ENCODE peak calls at places on chromosome 18, in eight cellular contexts. O, B, H, L, R, X, V and Z are unnamed samples.

GRCh38 chr18:22422909-22423548 is 5.3 kb upstream of the CTAGE1 start:
- DNase-seq in R (no peak), X (peak; percentile 31), H (no peak), V (no peak), B (no peak), O (no peak), L (no peak), Z (no peak)

GRCh38 chr18:51654441-51655326 is 457.2 kb upstream of the MEX3C start:
- DNase-seq in V (no peak), H (no peak), R (no peak), L (no peak), B (no peak), X (no peak), O (no peak), Z (no peak)

GRCh38 chr18:25350561-25351201 is 1.3 kb downstream of the ZNF521 start:
- DNase-seq in O (no peak), L (peak; percentile 39), R (peak; percentile 78), B (peak; percentile 78), X (peak; percentile 65), H (no peak), V (no peak), Z (peak; percentile 75)

GRCh38 chr18:50751490-50751889 is 68.3 kb downstream of the MRO start:
- DNase-seq in R (no peak), V (no peak), O (no peak), B (no peak), L (no peak), H (no peak), X (no peak), Z (no peak)

GRCh38 chr18:66560092-66560491 is 43.8 kb downstream of the CDH19 start:
- DNase-seq in V (no peak), R (no peak), H (peak; percentile 51), X (no peak), L (no peak), B (no peak), O (no peak), Z (peak; percentile 23)

GRCh38 chr18:41906528-41907256 is 48.3 kb upstream of the PIK3C3 start:
- DNase-seq in O (peak; percentile 33), X (no peak), H (peak; percentile 18), B (no peak), L (no peak), V (peak; percentile 55), R (no peak), Z (peak; percentile 45)

GRCh38 chr18:7941533-7941932 is 374.4 kb downstream of the PTPRM start:
- DNase-seq in V (no peak), B (no peak), L (peak; percentile 68), X (no peak), H (peak; percentile 83), R (no peak), O (no peak), Z (no peak)

GRCh38 chr18:37122877-37123276 is 293.9 kb downstream of the KIAA1328 start:
- DNase-seq in R (no peak), X (no peak), B (no peak), O (no peak), H (no peak), V (no peak), L (no peak), Z (no peak)

DNA sequence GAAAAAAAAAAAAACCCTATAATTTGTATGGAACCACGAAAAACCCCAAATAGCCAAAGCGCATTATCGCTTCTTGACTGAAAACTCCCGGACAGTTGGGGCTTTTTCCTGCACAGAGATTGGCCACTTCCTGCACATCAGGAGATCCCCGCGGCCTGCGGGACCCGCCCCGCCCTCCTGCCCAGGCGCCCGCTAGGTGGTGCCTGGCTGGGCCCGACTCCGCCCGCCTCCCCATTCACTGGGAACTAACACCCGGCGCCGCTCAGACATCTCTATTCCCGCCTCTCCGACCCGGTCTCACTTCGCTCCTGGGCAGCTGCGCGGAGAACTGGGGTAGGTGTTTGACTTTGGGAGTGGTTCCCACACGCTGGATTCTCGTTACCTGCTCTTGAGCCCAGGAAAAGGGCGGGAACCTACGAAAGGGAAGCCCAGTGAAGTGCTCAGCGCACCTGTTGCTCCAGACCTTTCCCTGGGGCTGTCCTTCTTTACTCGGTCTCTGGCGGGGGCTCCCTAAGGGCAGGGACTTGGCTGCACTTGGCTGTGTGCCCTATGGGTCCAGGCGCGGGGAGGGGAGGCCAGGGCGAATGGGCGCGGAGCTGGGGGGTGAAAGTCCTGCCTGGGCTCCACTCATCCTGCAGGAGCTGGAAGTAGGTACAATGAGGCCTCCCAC is at the start of gene HMSD:
- DNase-seq in R (peak; percentile 88), O (peak; percentile 57), V (peak; percentile 46), X (no peak), B (no peak), L (no peak), H (peak; percentile 40), Z (no peak)
- TF ChIP-seq POLR2A in R (no peak), O (peak; percentile 76), V (no peak), X (no peak), B (no peak), L (no peak), H (no peak), Z (no peak)

DNA sequence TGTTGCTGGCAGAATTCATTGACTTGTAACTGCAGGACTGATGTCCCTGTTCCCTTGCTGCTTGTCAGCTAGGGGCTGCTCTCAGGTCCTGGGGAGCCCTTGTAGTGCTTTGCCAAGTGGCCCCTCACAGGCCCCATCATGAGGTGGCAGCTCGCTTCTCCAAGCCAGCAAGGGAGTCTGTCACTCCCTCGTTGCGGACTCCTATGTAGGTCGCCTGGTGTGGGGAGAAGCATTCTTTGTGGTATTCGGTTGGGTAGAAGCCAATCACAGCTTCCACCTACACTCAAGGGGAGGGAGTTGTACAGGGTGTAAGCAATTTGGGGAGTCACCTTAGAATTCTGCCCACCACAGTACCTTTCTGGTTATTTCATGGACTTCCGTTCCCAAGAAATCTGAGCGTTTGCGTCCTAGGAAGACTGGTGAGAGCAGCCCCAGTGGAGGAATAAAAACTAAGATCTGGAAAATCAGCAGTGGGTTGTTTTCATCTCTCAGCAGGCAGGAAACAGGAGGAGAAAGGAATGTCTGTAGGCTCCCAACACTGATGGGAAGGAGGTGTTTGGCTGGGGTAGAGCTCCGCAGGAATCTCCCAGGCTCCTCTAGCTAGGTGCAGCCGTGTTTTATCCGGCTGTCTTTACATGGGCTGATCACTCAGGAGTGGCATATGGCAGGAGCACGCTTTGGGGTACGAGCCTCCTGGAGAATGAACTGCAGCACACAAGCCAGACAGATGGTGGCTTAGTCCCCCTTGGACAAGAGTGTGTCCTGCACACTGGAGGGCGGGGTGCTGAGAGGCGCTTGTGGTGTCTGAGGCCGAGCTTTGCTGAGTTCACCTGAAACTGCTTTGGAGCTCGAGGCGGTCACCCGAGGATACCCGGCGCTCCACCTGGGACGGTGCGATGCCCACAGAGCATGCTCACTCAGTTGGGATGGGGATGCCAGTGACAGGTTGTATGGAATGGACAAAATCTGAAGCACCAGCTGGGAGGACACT is 58.3 kb downstream of the LDLRAD4 start:
- DNase-seq in B (no peak), V (no peak), L (peak; percentile 59), H (no peak), R (no peak), X (no peak), O (no peak), Z (no peak)
- TF ChIP-seq POLR2A in B (no peak), V (no peak), L (no peak), H (no peak), R (no peak), X (no peak), O (no peak), Z (no peak)

GRCh38 chr18:79625195-79625923 is 54.2 kb upstream of the CTDP1 start:
- DNase-seq in B (peak; percentile 49), X (peak; percentile 9), V (no peak), H (no peak), R (peak; percentile 77), O (peak; percentile 79), L (no peak), Z (no peak)
- TF ChIP-seq POLR2A in B (no peak), X (no peak), V (no peak), H (no peak), R (no peak), O (peak; percentile 33), L (no peak), Z (no peak)

GRCh38 chr18:49052891-49053644 is 102.3 kb upstream of the SMAD7 start:
- DNase-seq in H (no peak), L (no peak), B (no peak), R (no peak), V (no peak), X (peak; percentile 44), O (no peak), Z (no peak)
- TF ChIP-seq POLR2A in H (no peak), L (no peak), B (no peak), R (no peak), V (no peak), X (no peak), O (no peak), Z (no peak)

GRCh38 chr18:62186656-62187542 is at the start of the genes PIGN and RELCH:
- DNase-seq in R (peak; percentile 97), B (peak; percentile 98), L (peak; percentile 97), V (peak; percentile 94), H (peak; percentile 96), X (peak; percentile 97), O (peak; percentile 92), Z (peak; percentile 100)
- TF ChIP-seq POLR2A in R (peak; percentile 76), B (peak; percentile 88), L (peak; percentile 54), V (peak; percentile 79), H (peak; percentile 89), X (peak; percentile 64), O (peak; percentile 98), Z (peak; percentile 82)

GRCh38 chr18:74980669-74981068 is 228.3 kb downstream of the PTGR3 start:
- DNase-seq in B (no peak), X (no peak), O (no peak), H (no peak), L (no peak), R (no peak), V (no peak), Z (no peak)

GRCh38 chr18:74976331-74976909 is 232.5 kb downstream of the PTGR3 start:
- DNase-seq in V (no peak), H (no peak), B (no peak), L (no peak), O (no peak), X (no peak), R (no peak), Z (no peak)

GRCh38 chr18:74972354-74972753 is 236.6 kb downstream of the PTGR3 start:
- DNase-seq in V (no peak), X (no peak), B (no peak), H (no peak), O (no peak), R (no peak), L (no peak), Z (no peak)

GRCh38 chr18:74981476-74981875 is 227.5 kb downstream of the PTGR3 start:
- DNase-seq in B (no peak), R (no peak), O (no peak), V (no peak), L (no peak), H (no peak), X (no peak), Z (no peak)

DNA sequence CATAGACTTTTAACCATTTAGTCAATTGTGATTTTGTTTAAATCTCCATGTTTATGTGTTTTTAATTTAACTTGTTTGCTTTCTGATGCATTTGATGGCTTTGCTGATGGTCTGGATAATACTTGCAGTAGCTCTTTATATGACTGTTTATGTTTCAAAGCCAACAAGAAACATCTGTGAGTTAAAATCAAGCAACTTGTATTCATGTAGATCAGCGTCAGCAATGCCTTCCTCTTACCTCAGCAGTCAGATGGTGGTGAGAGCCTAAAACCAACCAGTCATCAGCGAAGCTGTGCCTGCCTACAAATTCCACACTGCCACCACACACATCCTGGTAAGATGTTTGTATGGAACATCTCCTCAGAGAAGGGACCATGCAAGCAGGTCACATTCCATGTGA is 231.9 kb downstream of the PTGR3 start:
- DNase-seq in V (no peak), B (no peak), R (no peak), H (no peak), X (no peak), O (no peak), L (no peak), Z (no peak)
- TF ChIP-seq POLR2A in V (no peak), B (no peak), R (no peak), H (no peak), X (no peak), O (no peak), L (no peak), Z (no peak)

GRCh38 chr18:13220326-13220991 is 1.9 kb downstream of the LDLRAD4 start:
- DNase-seq in X (no peak), B (no peak), L (no peak), H (no peak), R (no peak), V (no peak), O (no peak), Z (no peak)
- TF ChIP-seq POLR2A in X (no peak), B (no peak), L (no peak), H (no peak), R (no peak), V (no peak), O (no peak), Z (no peak)